ENCODE peak calls at places on chromosomes 16 and 17, in nine cellular contexts. B is lung; J is non-pigmented ciliary epithelial cell; N is left ventricle myocardium superior; P is activated CD4-positive, alpha-beta T cell treated with anti-CD3 and anti-CD28 coated beads, Interleukin-2, amount 10 ng/mL, durations not matched to agents 7 days and 5 days; T is stimulated activated CD8-positive, alpha-beta memory T cell treated with anti-CD3 and anti-CD28 coated beads, Interleukin-4, amount 100 ng/mL, for 1 hour; F is ELR; I is NCI-H524; L is heart right ventricle. V is an unnamed sample.

GRCh38 chr17:45895304-45895968 is 1.1 kb downstream of the MAPT start:
- DNase-seq in B (no peak), J (no peak), N (peak; percentile 44), P (no peak), T (no peak), F (peak; percentile 9), I (peak; percentile 92), L (no peak), V (peak; percentile 22)

GRCh38 chr16:9738690-9739089 is 443.5 kb downstream of the GRIN2A start:
- DNase-seq in B (no peak), J (no peak), N (no peak), P (no peak), T (no peak), F (no peak), I (no peak), L (no peak), V (no peak)

GRCh38 chr17:382644-383533 is 30.3 kb upstream of the RPH3AL start:
- DNase-seq in B (no peak), J (peak; percentile 15), N (no peak), P (no peak), T (no peak), F (peak; percentile 34), I (peak; percentile 90), L (peak; percentile 42), V (no peak)

GRCh38 chr17:70422862-70423261 is 253.5 kb downstream of the KCNJ2 start:
- DNase-seq in B (no peak), J (no peak), N (no peak), P (no peak), T (no peak), F (no peak), I (no peak), L (no peak), V (no peak)

GRCh38 chr16:74829637-74830036 is 55.0 kb upstream of the FA2H start:
- DNase-seq in B (no peak), J (no peak), N (no peak), P (no peak), T (no peak), F (no peak), I (no peak), L (no peak), V (no peak)

GRCh38 chr16:71303938-71304337 is 14.7 kb upstream of the CMTR2 start:
- DNase-seq in B (no peak), J (no peak), N (no peak), P (no peak), T (no peak), F (peak; percentile 67), I (no peak), L (no peak), V (no peak)

GRCh38 chr17:57755479-57756070 is 10.5 kb upstream of the CCDC182 start:
- DNase-seq in B (no peak), J (no peak), N (no peak), P (no peak), T (no peak), F (no peak), I (no peak), L (no peak), V (no peak)

GRCh38 chr17:11454096-11454495 is 144.2 kb upstream of the DNAH9 start:
- DNase-seq in B (no peak), J (no peak), N (no peak), P (no peak), T (no peak), F (no peak), I (no peak), L (no peak), V (no peak)

GRCh38 chr17:15917439-15918027 is 27.4 kb upstream of the ADORA2B start:
- DNase-seq in B (no peak), J (no peak), N (peak; percentile 41), P (no peak), T (no peak), F (no peak), I (no peak), L (no peak), V (no peak)

GRCh38 chr17:16928406-16929280 is 43.3 kb downstream of the TNFRSF13B start:
- DNase-seq in B (no peak), J (no peak), N (peak; percentile 26), P (no peak), T (no peak), F (no peak), I (peak; percentile 66), L (no peak), V (peak; percentile 17)

GRCh38 chr17:39573447-39574298 is 34.0 kb downstream of the NEUROD2 start:
- DNase-seq in B (peak; percentile 67), J (no peak), N (peak; percentile 84), P (peak; percentile 43), T (no peak), F (peak; percentile 77), I (peak; percentile 55), L (peak; percentile 71), V (peak; percentile 67)

GRCh38 chr17:34998205-34998604 is 17.9 kb downstream of the LIG3 start:
- DNase-seq in B (peak; percentile 73), J (no peak), N (peak; percentile 78), P (peak; percentile 84), T (peak; percentile 35), F (peak; percentile 77), I (peak; percentile 58), L (peak; percentile 59), V (peak; percentile 88)

GRCh38 chr17:81153340-81153803 is 11.9 kb upstream of the PVALEF start:
- DNase-seq in B (no peak), J (no peak), N (peak; percentile 13), P (no peak), T (no peak), F (peak; percentile 43), I (no peak), L (peak; percentile 35), V (no peak)

GRCh38 chr17:44543213-44543904 is 13.9 kb upstream of the FZD2 start:
- DNase-seq in B (no peak), J (peak; percentile 82), N (no peak), P (no peak), T (no peak), F (peak; percentile 100), I (no peak), L (no peak), V (no peak)

GRCh38 chr16:65822148-65822547 is 544.3 kb upstream of the CDH5 start:
- DNase-seq in B (no peak), J (no peak), N (no peak), P (no peak), T (no peak), F (no peak), I (no peak), L (no peak), V (no peak)

GRCh38 chr16:35146723-35147458 is 1687.5 kb downstream of the TP53TG3F start:
- DNase-seq in B (no peak), J (no peak), N (no peak), P (no peak), T (no peak), F (no peak), I (no peak), L (no peak), V (no peak)

GRCh38 chr16:2196162-2196980 is at the start of gene CASKIN1:
- DNase-seq in B (no peak), J (no peak), N (no peak), P (no peak), T (no peak), F (peak; percentile 28), I (no peak), L (no peak), V (peak; percentile 35)

GRCh38 chr17:75273968-75274708 is 3.1 kb upstream of the MIF4GD start:
- DNase-seq in B (no peak), J (no peak), N (no peak), P (no peak), T (no peak), F (peak; percentile 91), I (no peak), L (no peak), V (no peak)

GRCh38 chr17:59897090-59897489 is 4.2 kb downstream of the RPS6KB1 start:
- DNase-seq in B (no peak), J (peak; percentile 20), N (no peak), P (no peak), T (no peak), F (peak; percentile 62), I (no peak), L (no peak), V (no peak)

GRCh38 chr16:4611337-4612023 is 3.2 kb downstream of the UBALD1 start:
- DNase-seq in B (no peak), J (no peak), N (no peak), P (no peak), T (no peak), F (peak; percentile 34), I (no peak), L (no peak), V (no peak)

GRCh38 chr17:14015286-14015685 is 54.0 kb upstream of the COX10 start:
- DNase-seq in B (no peak), J (no peak), N (no peak), P (no peak), T (no peak), F (no peak), I (no peak), L (no peak), V (no peak)

GRCh38 chr16:3998793-3999478 is 117.3 kb downstream of the ADCY9 start:
- DNase-seq in B (no peak), J (no peak), N (peak; percentile 44), P (no peak), T (no peak), F (peak; percentile 45), I (peak; percentile 91), L (no peak), V (no peak)

GRCh38 chr16:533391-534088 is 6.0 kb downstream of the CAPN15 start:
- DNase-seq in B (no peak), J (no peak), N (no peak), P (no peak), T (no peak), F (peak; percentile 22), I (no peak), L (no peak), V (no peak)

GRCh38 chr16:87395181-87395842 is 3.2 kb downstream of the MAP1LC3B start:
- DNase-seq in B (no peak), J (no peak), N (no peak), P (no peak), T (no peak), F (no peak), I (no peak), L (no peak), V (no peak)

GRCh38 chr17:8126306-8127066 is 2.6 kb upstream of the HES7 start:
- DNase-seq in B (no peak), J (no peak), N (peak; percentile 75), P (peak; percentile 39), T (no peak), F (peak; percentile 69), I (peak; percentile 42), L (peak; percentile 42), V (peak; percentile 65)

GRCh38 chr16:69834817-69835477 is 72.8 kb downstream of the WWP2 start:
- DNase-seq in B (no peak), J (no peak), N (no peak), P (no peak), T (no peak), F (no peak), I (no peak), L (no peak), V (no peak)

GRCh38 chr17:70872194-70872593 is 702.9 kb downstream of the KCNJ2 start:
- DNase-seq in B (no peak), J (no peak), N (no peak), P (no peak), T (no peak), F (no peak), I (no peak), L (no peak), V (no peak)

GRCh38 chr16:4477966-4478365 is 1.8 kb downstream of the HMOX2 start:
- DNase-seq in B (no peak), J (no peak), N (no peak), P (peak; percentile 21), T (no peak), F (peak; percentile 67), I (no peak), L (no peak), V (peak; percentile 26)

GRCh38 chr16:57614546-57615343 is 13.7 kb upstream of the ADGRG1 start:
- DNase-seq in B (no peak), J (no peak), N (no peak), P (no peak), T (no peak), F (no peak), I (no peak), L (no peak), V (peak; percentile 19)

GRCh38 chr17:57945999-57946797 is 9.0 kb downstream of the CUEDC1 start:
- DNase-seq in B (no peak), J (no peak), N (no peak), P (no peak), T (no peak), F (peak; percentile 55), I (no peak), L (no peak), V (no peak)

GRCh38 chr17:13594762-13595697 is 6.7 kb downstream of the HS3ST3A1 start:
- DNase-seq in B (peak; percentile 79), J (peak; percentile 67), N (peak; percentile 41), P (peak; percentile 90), T (peak; percentile 80), F (peak; percentile 89), I (peak; percentile 72), L (peak; percentile 84), V (peak; percentile 85)